ENCODE peak calls at places on chromosomes 13 and 19, in seven cellular contexts. One of them, this sample, is unnamed. For H3K27me3, the result is how much of the 10 kb centered on the place peaks cover.

GRCh38 chr19:53785196-53785889 is 38.8 kb downstream of the NLRP12 start:
- DNase-seq in brain microvascular endothelial cell: no peak
- DNase-seq in testis: no peak
- DNase-seq in neural progenitor cell: no peak
- DNase-seq in tibial artery: no peak
- DNase-seq in heart right ventricle: no peak
- DNase-seq in IMR-90: no peak
- DNase-seq in this sample: no peak

GRCh38 chr13:32443111-32443510 is 15.2 kb upstream of the N4BP2L1 start:
- DNase-seq in neural progenitor cell: no peak
- DNase-seq in IMR-90: peak
- DNase-seq in brain microvascular endothelial cell: no peak
- DNase-seq in tibial artery: no peak
- DNase-seq in testis: peak
- DNase-seq in heart right ventricle: no peak
- DNase-seq in this sample: peak

GRCh38 chr13:113145911-113146598 is 12.4 kb upstream of the PROZ start:
- DNase-seq in tibial artery: no peak
- DNase-seq in testis: no peak
- DNase-seq in neural progenitor cell: no peak
- DNase-seq in brain microvascular endothelial cell: no peak
- DNase-seq in heart right ventricle: no peak
- DNase-seq in IMR-90: no peak
- DNase-seq in this sample: no peak

GRCh38 chr13:20891768-20892167 is 10.8 kb downstream of the XPO4 start:
- DNase-seq in tibial artery: no peak
- DNase-seq in brain microvascular endothelial cell: no peak
- DNase-seq in IMR-90: no peak
- DNase-seq in testis: no peak
- DNase-seq in heart right ventricle: no peak
- DNase-seq in neural progenitor cell: no peak
- DNase-seq in this sample: no peak

GRCh38 chr19:3591876-3592613 is 6.8 kb downstream of the GIPC3 start:
- DNase-seq in testis: peak
- DNase-seq in tibial artery: peak
- DNase-seq in heart right ventricle: no peak
- DNase-seq in IMR-90: no peak
- DNase-seq in neural progenitor cell: no peak
- DNase-seq in brain microvascular endothelial cell: no peak
- DNase-seq in this sample: no peak

GRCh38 chr13:92677571-92677970 is 549.0 kb upstream of the GPC6 start:
- DNase-seq in IMR-90: no peak
- DNase-seq in heart right ventricle: peak
- DNase-seq in neural progenitor cell: peak
- DNase-seq in testis: no peak
- DNase-seq in tibial artery: no peak
- DNase-seq in brain microvascular endothelial cell: no peak
- DNase-seq in this sample: no peak

GRCh38 chr19:32345261-32346207 is at the start of gene ZNF507:
- DNase-seq in tibial artery: peak
- DNase-seq in heart right ventricle: peak
- DNase-seq in neural progenitor cell: peak
- DNase-seq in brain microvascular endothelial cell: peak
- DNase-seq in IMR-90: peak
- DNase-seq in testis: peak
- DNase-seq in this sample: peak

GRCh38 chr19:44684892-44685847 is 13.8 kb upstream of the CEACAM16 start:
- DNase-seq in neural progenitor cell: peak
- DNase-seq in tibial artery: no peak
- DNase-seq in testis: no peak
- DNase-seq in IMR-90: peak
- DNase-seq in brain microvascular endothelial cell: peak
- DNase-seq in heart right ventricle: peak
- DNase-seq in this sample: peak

GRCh38 chr19:58471736-58472135 is 4.4 kb upstream of the ZNF446 start:
- DNase-seq in testis: no peak
- DNase-seq in IMR-90: no peak
- DNase-seq in tibial artery: no peak
- DNase-seq in heart right ventricle: no peak
- DNase-seq in neural progenitor cell: no peak
- DNase-seq in brain microvascular endothelial cell: no peak
- DNase-seq in this sample: no peak

GRCh38 chr13:21142766-21143165 is 33.6 kb downstream of the SKA3 start:
- DNase-seq in brain microvascular endothelial cell: no peak
- DNase-seq in IMR-90: no peak
- DNase-seq in testis: no peak
- DNase-seq in tibial artery: no peak
- DNase-seq in neural progenitor cell: no peak
- DNase-seq in heart right ventricle: no peak
- DNase-seq in this sample: no peak

GRCh38 chr13:50711449-50711848 is 132.0 kb downstream of the DLEU7 start:
- DNase-seq in brain microvascular endothelial cell: no peak
- DNase-seq in testis: no peak
- DNase-seq in heart right ventricle: no peak
- DNase-seq in neural progenitor cell: no peak
- DNase-seq in tibial artery: no peak
- DNase-seq in IMR-90: no peak
- DNase-seq in this sample: no peak

GRCh38 chr19:18847516-18848463 is 16.0 kb downstream of the UPF1 start:
- DNase-seq in tibial artery: no peak
- DNase-seq in IMR-90: no peak
- DNase-seq in brain microvascular endothelial cell: no peak
- DNase-seq in testis: no peak
- DNase-seq in heart right ventricle: no peak
- DNase-seq in neural progenitor cell: no peak
- DNase-seq in this sample: no peak

GRCh38 chr13:27654816-27655215 is 33.1 kb downstream of the POLR1D start:
- DNase-seq in heart right ventricle: no peak
- DNase-seq in brain microvascular endothelial cell: no peak
- DNase-seq in tibial artery: no peak
- DNase-seq in IMR-90: no peak
- DNase-seq in neural progenitor cell: no peak
- DNase-seq in testis: no peak
- DNase-seq in this sample: no peak

GRCh38 chr19:5588441-5588840 is 20.7 kb upstream of the TINCR start:
- DNase-seq in tibial artery: no peak
- DNase-seq in testis: no peak
- DNase-seq in IMR-90: no peak
- DNase-seq in heart right ventricle: no peak
- DNase-seq in brain microvascular endothelial cell: no peak
- DNase-seq in neural progenitor cell: no peak
- DNase-seq in this sample: no peak
- H3K27me3 ChIP-seq in tibial artery: under half
- H3K27me3 ChIP-seq in testis: under half
- H3K27me3 ChIP-seq in IMR-90: under half
- H3K27me3 ChIP-seq in heart right ventricle: under half
- H3K27me3 ChIP-seq in brain microvascular endothelial cell: under half
- H3K27me3 ChIP-seq in neural progenitor cell: under half
- H3K27me3 ChIP-seq in this sample: under half

DNA sequence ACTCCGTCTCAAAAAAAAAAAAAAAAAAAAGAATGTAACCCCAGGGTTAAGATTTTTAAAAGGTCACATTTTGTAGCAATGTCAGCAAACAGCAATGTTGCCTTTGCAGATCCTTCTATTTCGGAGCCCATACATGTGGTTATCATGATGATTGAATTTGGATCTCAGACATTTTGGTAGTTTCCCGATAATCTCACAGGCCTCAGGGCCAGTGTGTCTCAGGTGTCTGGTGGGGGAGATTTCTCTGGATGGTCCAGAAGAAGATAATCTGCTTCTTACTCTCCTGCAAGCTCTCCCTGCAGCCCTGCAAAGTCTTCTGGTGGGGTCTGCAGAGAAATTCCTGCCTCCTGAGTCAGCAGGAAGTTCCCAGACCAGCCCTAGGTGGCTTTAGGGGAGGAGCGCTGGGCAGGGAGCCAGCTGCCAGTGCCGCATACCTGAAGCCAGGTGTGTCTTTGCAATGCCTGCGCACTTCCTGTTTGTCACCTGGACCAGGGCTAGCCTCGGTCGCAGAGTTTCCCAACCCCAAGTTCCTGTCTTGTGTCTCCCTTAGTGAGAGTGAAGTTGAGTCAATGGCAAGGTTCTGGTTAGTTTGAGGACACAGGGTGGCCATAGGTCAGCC is 1.4 kb downstream of the SH2D3A start:
- DNase-seq in brain microvascular endothelial cell: no peak
- DNase-seq in testis: no peak
- DNase-seq in heart right ventricle: no peak
- DNase-seq in neural progenitor cell: no peak
- DNase-seq in tibial artery: no peak
- DNase-seq in IMR-90: no peak
- DNase-seq in this sample: peak
- H3K27me3 ChIP-seq in brain microvascular endothelial cell: under half
- H3K27me3 ChIP-seq in testis: under half
- H3K27me3 ChIP-seq in heart right ventricle: under half
- H3K27me3 ChIP-seq in neural progenitor cell: under half
- H3K27me3 ChIP-seq in tibial artery: under half
- H3K27me3 ChIP-seq in IMR-90: under half
- H3K27me3 ChIP-seq in this sample: under half

DNA sequence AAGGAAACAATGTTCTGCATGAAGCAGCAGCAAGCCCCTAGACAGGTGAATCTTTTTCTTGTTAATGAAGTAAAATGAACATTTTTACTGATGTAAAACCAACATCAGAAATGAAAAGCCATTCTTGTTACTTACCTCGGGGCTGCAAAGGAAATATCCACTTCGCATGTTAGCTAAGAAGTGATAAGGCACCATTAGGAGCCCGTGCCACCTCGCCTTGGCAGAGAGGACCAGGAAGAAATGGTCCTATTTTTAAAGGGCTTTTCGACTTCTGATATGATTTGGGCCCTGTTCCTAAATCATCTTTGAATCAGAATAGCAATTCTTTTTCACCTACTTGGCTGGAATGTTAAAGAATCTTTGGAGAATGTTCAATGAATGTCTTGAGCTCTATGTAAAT is 183.2 kb downstream of the OXGR1 start:
- DNase-seq in heart right ventricle: no peak
- DNase-seq in tibial artery: no peak
- DNase-seq in neural progenitor cell: no peak
- DNase-seq in testis: no peak
- DNase-seq in IMR-90: no peak
- DNase-seq in brain microvascular endothelial cell: no peak
- DNase-seq in this sample: no peak
- H3K27me3 ChIP-seq in heart right ventricle: under half
- H3K27me3 ChIP-seq in tibial artery: under half
- H3K27me3 ChIP-seq in neural progenitor cell: under half
- H3K27me3 ChIP-seq in testis: under half
- H3K27me3 ChIP-seq in IMR-90: under half
- H3K27me3 ChIP-seq in brain microvascular endothelial cell: under half
- H3K27me3 ChIP-seq in this sample: under half

GRCh38 chr19:1756264-1756663 is 3.0 kb downstream of the ONECUT3 start:
- DNase-seq in heart right ventricle: no peak
- DNase-seq in brain microvascular endothelial cell: no peak
- DNase-seq in IMR-90: no peak
- DNase-seq in neural progenitor cell: no peak
- DNase-seq in testis: no peak
- DNase-seq in tibial artery: no peak
- DNase-seq in this sample: no peak
- H3K27me3 ChIP-seq in heart right ventricle: half or more
- H3K27me3 ChIP-seq in brain microvascular endothelial cell: half or more
- H3K27me3 ChIP-seq in IMR-90: half or more
- H3K27me3 ChIP-seq in neural progenitor cell: half or more
- H3K27me3 ChIP-seq in testis: under half
- H3K27me3 ChIP-seq in tibial artery: under half
- H3K27me3 ChIP-seq in this sample: half or more

GRCh38 chr19:50720921-50721291 is 1.3 kb upstream of the SHANK1 start:
- DNase-seq in tibial artery: no peak
- DNase-seq in heart right ventricle: no peak
- DNase-seq in brain microvascular endothelial cell: no peak
- DNase-seq in testis: no peak
- DNase-seq in neural progenitor cell: peak
- DNase-seq in IMR-90: peak
- DNase-seq in this sample: peak
- H3K27me3 ChIP-seq in tibial artery: under half
- H3K27me3 ChIP-seq in heart right ventricle: under half
- H3K27me3 ChIP-seq in brain microvascular endothelial cell: under half
- H3K27me3 ChIP-seq in testis: under half
- H3K27me3 ChIP-seq in neural progenitor cell: half or more
- H3K27me3 ChIP-seq in IMR-90: under half
- H3K27me3 ChIP-seq in this sample: under half

This sample was measured in bronchial epithelial cell.